ENCODE peak calls at places on chromosome 5, in seven cellular contexts. Y, C, M, S, O, J and V are unnamed samples.

GRCh38 chr5:154945695-154946301 is 4.9 kb downstream of the MRPL22 start:
- DNase-seq in M (peak; percentile 31), J (no peak), C (no peak), Y (no peak), O (no peak), S (no peak), V (peak; percentile 44)

GRCh38 chr5:138601444-138601843 is 26.2 kb upstream of the HSPA9 start:
- DNase-seq in S (no peak), Y (no peak), J (no peak), O (no peak), M (no peak), C (no peak), V (peak; percentile 79)

GRCh38 chr5:88643315-88643714 is 239.7 kb downstream of the MEF2C start:
- DNase-seq in Y (no peak), M (no peak), C (no peak), S (no peak), O (no peak), J (no peak), V (no peak)

GRCh38 chr5:151459680-151460079 is 12.3 kb downstream of the SLC36A1 start:
- DNase-seq in Y (no peak), C (no peak), J (no peak), S (no peak), M (no peak), O (no peak), V (peak; percentile 76)

GRCh38 chr5:157855404-157855994 is 3.4 kb downstream of the CLINT1 start:
- DNase-seq in Y (no peak), C (peak; percentile 32), O (peak; percentile 51), M (peak; percentile 70), J (peak; percentile 59), S (peak; percentile 44), V (peak; percentile 76)

GRCh38 chr5:14410942-14411258 is 170.7 kb upstream of the OTULINL start:
- DNase-seq in C (no peak), Y (no peak), S (no peak), O (no peak), J (no peak), M (peak; percentile 82), V (no peak)

GRCh38 chr5:140101179-140101578 is 12.7 kb upstream of the PURA start:
- DNase-seq in S (no peak), J (no peak), M (no peak), O (no peak), Y (no peak), C (no peak), V (no peak)

GRCh38 chr5:32074401-32074800 is 99.7 kb downstream of the GOLPH3 start:
- DNase-seq in Y (no peak), C (no peak), M (no peak), J (peak; percentile 33), S (no peak), O (no peak), V (peak; percentile 23)

GRCh38 chr5:143662020-143662419 is 149.9 kb upstream of the HMHB1 start:
- DNase-seq in O (no peak), J (no peak), S (no peak), C (no peak), Y (no peak), M (no peak), V (no peak)

GRCh38 chr5:180235077-180235476 is 26.1 kb upstream of the RASGEF1C start:
- DNase-seq in M (no peak), C (no peak), Y (no peak), S (no peak), J (no peak), O (no peak), V (no peak)

GRCh38 chr5:168786142-168786541 is 207.0 kb upstream of the PANK3 start:
- DNase-seq in M (no peak), O (peak; percentile 3), J (no peak), Y (no peak), C (no peak), S (no peak), V (no peak)

GRCh38 chr5:133866160-133866902 is 102.1 kb downstream of the C5orf15 start:
- DNase-seq in O (no peak), S (no peak), Y (no peak), J (no peak), M (no peak), C (no peak), V (no peak)

GRCh38 chr5:139650031-139650688 is 2.0 kb downstream of the CXXC5 start:
- DNase-seq in S (no peak), O (no peak), J (no peak), Y (no peak), C (peak; percentile 39), M (no peak), V (no peak)

GRCh38 chr5:177598477-177598876 is 1.5 kb upstream of the B4GALT7 start:
- DNase-seq in O (no peak), Y (no peak), M (no peak), J (no peak), C (no peak), S (no peak), V (no peak)

GRCh38 chr5:95954716-95955115 is 6.9 kb downstream of the ELL2 start:
- DNase-seq in C (no peak), O (no peak), M (no peak), S (no peak), J (no peak), Y (no peak), V (no peak)

GRCh38 chr5:179377421-179378115 is 32.3 kb upstream of the ADAMTS2 start:
- DNase-seq in C (no peak), Y (no peak), S (no peak), J (no peak), M (peak; percentile 12), O (no peak), V (peak; percentile 72)

GRCh38 chr5:36659406-36659805 is 53.0 kb downstream of the SLC1A3 start:
- DNase-seq in O (no peak), J (no peak), S (no peak), M (no peak), C (no peak), Y (no peak), V (no peak)

GRCh38 chr5:1008451-1009358 is at the start of gene NKD2:
- DNase-seq in J (no peak), O (no peak), C (peak; percentile 89), M (peak; percentile 93), Y (no peak), S (no peak), V (no peak)

GRCh38 chr5:10886497-10886896 is 125.5 kb upstream of the DAP start:
- DNase-seq in Y (no peak), M (no peak), S (no peak), C (no peak), O (no peak), J (no peak), V (no peak)

GRCh38 chr5:37571974-37572373 is 192.9 kb downstream of the WDR70 start:
- DNase-seq in S (no peak), J (no peak), O (no peak), Y (no peak), C (no peak), M (no peak), V (no peak)

GRCh38 chr5:112068593-112068992 is 311.6 kb upstream of the NREP start:
- DNase-seq in C (no peak), Y (no peak), J (no peak), O (no peak), M (no peak), S (no peak), V (no peak)

DNA sequence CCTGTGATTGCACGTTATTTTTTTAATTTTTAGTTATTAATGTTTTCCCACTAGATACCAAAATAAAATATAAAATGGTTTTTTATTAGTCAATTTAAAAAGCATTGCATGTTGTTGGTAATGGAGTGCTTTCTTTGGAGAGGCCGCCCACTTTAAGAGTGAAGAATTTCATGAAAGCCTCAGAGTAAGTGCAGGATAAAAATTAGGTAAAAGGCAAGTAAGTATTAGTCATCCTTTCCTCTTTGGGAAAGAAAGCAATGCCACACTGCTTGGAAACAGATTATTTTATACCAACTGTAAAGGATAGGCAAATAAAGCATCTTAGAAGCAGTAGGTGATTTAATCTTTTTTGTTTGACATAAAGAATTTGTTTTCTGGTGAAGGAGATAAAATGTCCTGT is 62.9 kb downstream of the HSD17B4 start:
- DNase-seq in O (no peak), C (no peak), Y (no peak), S (no peak), M (no peak), J (no peak), V (no peak)
- TF ChIP-seq JUND in O (no peak), C (no peak), Y (no peak), S (no peak), M (no peak), J (no peak), V (no peak)

DNA sequence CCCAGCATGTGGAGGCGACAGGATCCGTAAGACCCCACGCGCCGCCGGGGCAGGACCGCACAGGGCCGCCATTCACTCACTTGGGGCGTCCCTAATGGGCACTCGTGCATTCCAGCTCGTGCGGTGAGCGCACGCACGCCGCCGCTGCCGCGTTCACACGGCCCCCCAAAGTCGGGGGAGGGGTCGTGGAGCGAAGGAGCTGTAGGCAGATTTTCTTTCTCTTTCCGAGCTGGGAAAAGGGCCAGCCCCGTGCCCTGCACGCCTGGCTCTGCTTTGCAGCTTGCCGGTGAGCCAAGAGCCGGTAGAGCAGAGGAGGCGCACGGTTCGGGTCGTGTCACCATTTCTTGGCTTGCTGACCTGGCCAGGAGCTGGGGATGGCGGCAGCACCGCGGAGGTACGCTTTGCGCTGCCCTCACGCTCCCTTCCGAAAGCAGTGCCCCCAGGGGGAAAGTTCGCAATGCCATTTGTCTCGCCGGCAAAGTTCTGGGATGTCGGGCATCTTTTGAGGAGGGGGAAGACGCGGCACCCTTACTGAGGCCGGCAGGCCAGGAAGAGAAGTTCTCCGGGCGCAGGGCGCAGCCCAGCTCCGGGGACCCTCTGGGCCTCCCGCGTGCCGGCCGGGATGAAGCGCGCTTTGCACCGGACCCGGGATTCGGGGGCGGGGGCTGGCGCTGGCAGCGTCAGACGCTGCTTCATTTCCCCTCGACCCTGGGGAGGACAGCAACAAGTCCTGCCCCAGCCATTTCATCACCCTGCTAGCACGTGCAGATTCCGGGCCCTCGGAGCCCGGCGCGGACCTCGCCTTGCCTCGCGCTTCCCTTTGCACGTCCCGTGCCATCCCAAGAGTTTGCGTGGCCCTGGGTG is 898 bp downstream of the STC2 start:
- DNase-seq in S (no peak), C (peak; percentile 39), M (peak; percentile 63), J (no peak), Y (no peak), O (no peak), V (no peak)
- TF ChIP-seq JUND in S (no peak), C (no peak), M (no peak), J (no peak), Y (no peak), O (no peak), V (no peak)

DNA sequence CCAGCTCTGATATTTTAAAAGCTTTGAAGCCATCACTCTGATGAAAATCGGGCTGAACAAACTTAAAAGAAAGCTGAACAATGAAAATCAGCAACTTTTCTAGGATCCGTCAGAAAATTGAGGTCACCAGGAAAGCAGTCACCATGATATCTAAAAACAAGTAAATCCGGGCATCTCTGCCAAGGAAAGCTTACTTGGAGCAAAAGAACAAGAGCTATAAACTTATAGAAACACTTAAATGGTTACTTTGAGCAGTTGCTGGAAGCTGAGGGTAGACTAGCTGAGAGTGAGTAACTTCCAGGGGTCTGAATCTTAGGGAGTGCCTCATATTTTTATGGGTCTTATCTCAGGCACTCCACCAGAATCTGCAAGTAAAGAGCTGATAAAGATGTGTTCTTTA is 1043.0 kb upstream of the CDH18 start:
- DNase-seq in Y (no peak), J (no peak), O (no peak), M (no peak), S (no peak), C (no peak), V (no peak)
- TF ChIP-seq JUND in Y (no peak), J (no peak), O (no peak), M (no peak), S (no peak), C (no peak), V (no peak)

DNA sequence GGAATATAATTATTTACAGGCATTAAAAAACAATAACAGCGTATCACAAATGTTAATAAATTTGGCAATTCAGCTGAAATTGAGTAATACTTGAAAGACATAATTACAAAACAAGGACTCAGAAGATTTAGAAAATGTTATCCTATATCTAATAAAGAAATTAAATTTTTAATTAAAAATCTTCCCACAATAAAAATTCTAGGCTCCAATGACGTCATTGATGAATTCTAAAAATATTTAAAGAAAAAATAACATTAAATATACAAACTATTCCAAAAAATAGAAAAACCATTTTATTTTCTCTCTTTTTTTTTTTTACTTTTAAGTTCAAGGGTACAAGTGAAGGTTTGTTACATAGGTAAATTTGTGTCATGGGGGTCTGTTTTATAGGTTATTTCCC is 161.5 kb downstream of the ADAMTS6 start:
- DNase-seq in O (no peak), J (no peak), Y (no peak), M (no peak), S (no peak), C (no peak), V (no peak)
- TF ChIP-seq JUND in O (no peak), J (no peak), Y (no peak), M (no peak), S (no peak), C (no peak), V (no peak)